ENCODE peak calls at places on chromosomes 5 and 9, in five cellular contexts. D, L, A, Z and B are unnamed samples.

GRCh38 chr5:57711471-57711870 is 228.9 kb upstream of the ACTBL2 start:
- DNase-seq in D (no peak), L (no peak), A (no peak), Z (no peak), B (no peak)

GRCh38 chr5:79273341-79273740 is 37.4 kb downstream of the JMY start:
- DNase-seq in D (no peak), L (no peak), A (no peak), Z (no peak), B (no peak)

GRCh38 chr5:134245692-134246091 is 19.8 kb upstream of the PPP2CA start:
- DNase-seq in D (no peak), L (no peak), A (no peak), Z (no peak), B (no peak)

GRCh38 chr5:120533581-120533980 is 69.5 kb downstream of the PRR16 start:
- DNase-seq in D (no peak), L (no peak), A (no peak), Z (no peak), B (no peak)

GRCh38 chr5:98994636-98995035 is 65.8 kb upstream of the CHD1 start:
- DNase-seq in D (no peak), L (no peak), A (no peak), Z (no peak), B (no peak)

GRCh38 chr5:87887247-87887646 is 381.4 kb downstream of the TMEM161B start:
- DNase-seq in D (no peak), L (no peak), A (no peak), Z (no peak), B (no peak)

GRCh38 chr9:108445431-108446018 is 410.3 kb downstream of the ACTL7B start:
- DNase-seq in D (no peak), L (no peak), A (no peak), Z (no peak), B (no peak)

GRCh38 chr5:178284095-178284675 is 51.6 kb upstream of the PHYKPL start:
- DNase-seq in D (no peak), L (peak), A (peak), Z (no peak), B (no peak)

GRCh38 chr5:132487095-132487428 is 3.5 kb downstream of the IRF1 start:
- DNase-seq in D (no peak), L (no peak), A (no peak), Z (no peak), B (no peak)

GRCh38 chr5:24547127-24547526 is 97.7 kb downstream of the CDH10 start:
- DNase-seq in D (no peak), L (no peak), A (no peak), Z (no peak), B (no peak)

GRCh38 chr5:154435226-154435625 is 10.6 kb upstream of the SAP30L start:
- DNase-seq in D (no peak), L (peak), A (no peak), Z (no peak), B (no peak)

GRCh38 chr5:14061106-14061505 is 82.0 kb upstream of the TRIO start:
- DNase-seq in D (no peak), L (no peak), A (no peak), Z (no peak), B (no peak)

GRCh38 chr5:102450313-102450990 is 48.3 kb downstream of the SLCO6A1 start:
- DNase-seq in D (no peak), L (no peak), A (peak), Z (no peak), B (no peak)

GRCh38 chr5:132229236-132229635 is 1.6 kb upstream of the P4HA2 start:
- DNase-seq in D (no peak), L (no peak), A (no peak), Z (no peak), B (no peak)

GRCh38 chr5:139904566-139905400 is 109.2 kb downstream of the PSD2 start:
- DNase-seq in D (no peak), L (no peak), A (no peak), Z (no peak), B (no peak)

GRCh38 chr5:16612007-16612406 is 4.8 kb downstream of the RETREG1 start:
- DNase-seq in D (no peak), L (no peak), A (no peak), Z (no peak), B (no peak)

GRCh38 chr5:172082180-172082579 is 75.7 kb upstream of the FBXW11 start:
- DNase-seq in D (no peak), L (no peak), A (no peak), Z (no peak), B (no peak)

GRCh38 chr9:110180713-110181434 is 27.1 kb downstream of the C9orf152 start:
- DNase-seq in D (no peak), L (no peak), A (peak), Z (no peak), B (peak)

GRCh38 chr9:3730527-3730926 is 204.7 kb upstream of the RFX3 start:
- DNase-seq in D (no peak), L (no peak), A (peak), Z (no peak), B (no peak)

GRCh38 chr9:6219981-6220380 is 4.4 kb downstream of the IL33 start:
- DNase-seq in D (no peak), L (no peak), A (no peak), Z (no peak), B (no peak)